ENCODE peak calls at places on chromosomes 12 and 14, in seven cellular contexts. One of them, this sample, is unnamed.

GRCh38 chr14:74984241-74985027 is 18.3 kb upstream of the EIF2B2 start:
- DNase-seq in spleen: no peak
- DNase-seq in ovary: no peak
- DNase-seq in suprapubic skin: no peak
- DNase-seq in uterus: no peak
- DNase-seq in IMR-90: no peak
- DNase-seq in stomach: no peak
- DNase-seq in this sample: no peak

GRCh38 chr12:40829738-40830144 is 137.5 kb downstream of the CNTN1 start:
- DNase-seq in stomach: no peak
- DNase-seq in spleen: no peak
- DNase-seq in uterus: no peak
- DNase-seq in IMR-90: no peak
- DNase-seq in ovary: no peak
- DNase-seq in suprapubic skin: no peak
- DNase-seq in this sample: no peak

GRCh38 chr12:64691227-64691792 is 67.9 kb downstream of the GNS start:
- DNase-seq in uterus: no peak
- DNase-seq in IMR-90: no peak
- DNase-seq in ovary: no peak
- DNase-seq in suprapubic skin: no peak
- DNase-seq in stomach: no peak
- DNase-seq in spleen: no peak
- DNase-seq in this sample: no peak

GRCh38 chr12:68405292-68405900 is 73.2 kb upstream of the MDM1 start:
- DNase-seq in suprapubic skin: no peak
- DNase-seq in IMR-90: no peak
- DNase-seq in spleen: no peak
- DNase-seq in stomach: no peak
- DNase-seq in uterus: no peak
- DNase-seq in ovary: no peak
- DNase-seq in this sample: no peak

GRCh38 chr14:65352964-65353530 is 59.5 kb upstream of the FUT8 start:
- DNase-seq in IMR-90: no peak
- DNase-seq in spleen: no peak
- DNase-seq in stomach: peak
- DNase-seq in ovary: no peak
- DNase-seq in suprapubic skin: no peak
- DNase-seq in uterus: no peak
- DNase-seq in this sample: no peak

GRCh38 chr12:39405580-39405979 is 37.3 kb downstream of the KIF21A start:
- DNase-seq in suprapubic skin: no peak
- DNase-seq in uterus: no peak
- DNase-seq in ovary: no peak
- DNase-seq in stomach: no peak
- DNase-seq in spleen: no peak
- DNase-seq in IMR-90: no peak
- DNase-seq in this sample: no peak

GRCh38 chr12:113980537-113981337 is 14.6 kb upstream of the RBM19 start:
- DNase-seq in spleen: no peak
- DNase-seq in stomach: no peak
- DNase-seq in ovary: no peak
- DNase-seq in IMR-90: peak
- DNase-seq in uterus: peak
- DNase-seq in suprapubic skin: no peak
- DNase-seq in this sample: peak

GRCh38 chr12:14601692-14602091 is 34.0 kb upstream of the PLBD1 start:
- DNase-seq in stomach: no peak
- DNase-seq in IMR-90: no peak
- DNase-seq in ovary: no peak
- DNase-seq in spleen: no peak
- DNase-seq in suprapubic skin: no peak
- DNase-seq in uterus: no peak
- DNase-seq in this sample: no peak

GRCh38 chr12:55692631-55693322 is 14.9 kb downstream of the ITGA7 start:
- DNase-seq in suprapubic skin: no peak
- DNase-seq in spleen: no peak
- DNase-seq in IMR-90: no peak
- DNase-seq in stomach: no peak
- DNase-seq in uterus: peak
- DNase-seq in ovary: no peak
- DNase-seq in this sample: no peak

GRCh38 chr14:61730756-61731373 is 31.4 kb upstream of the SNAPC1 start:
- DNase-seq in stomach: no peak
- DNase-seq in uterus: no peak
- DNase-seq in spleen: no peak
- DNase-seq in suprapubic skin: no peak
- DNase-seq in ovary: no peak
- DNase-seq in IMR-90: no peak
- DNase-seq in this sample: peak

GRCh38 chr14:26163761-26164160 is 434.1 kb downstream of the NOVA1 start:
- DNase-seq in stomach: no peak
- DNase-seq in ovary: no peak
- DNase-seq in suprapubic skin: no peak
- DNase-seq in spleen: no peak
- DNase-seq in uterus: no peak
- DNase-seq in IMR-90: peak
- DNase-seq in this sample: peak

GRCh38 chr12:2879853-2880252 is 2.8 kb downstream of the RHNO1 start:
- DNase-seq in suprapubic skin: no peak
- DNase-seq in uterus: no peak
- DNase-seq in stomach: no peak
- DNase-seq in spleen: no peak
- DNase-seq in ovary: no peak
- DNase-seq in IMR-90: no peak
- DNase-seq in this sample: peak

GRCh38 chr12:2877959-2878732 is 1.1 kb downstream of the RHNO1 start:
- DNase-seq in stomach: no peak
- DNase-seq in suprapubic skin: no peak
- DNase-seq in ovary: no peak
- DNase-seq in spleen: peak
- DNase-seq in IMR-90: peak
- DNase-seq in uterus: no peak
- DNase-seq in this sample: peak

GRCh38 chr12:2876431-2877046 is 435 bp downstream of the FOXM1 start:
- DNase-seq in suprapubic skin: no peak
- DNase-seq in stomach: no peak
- DNase-seq in spleen: no peak
- DNase-seq in ovary: no peak
- DNase-seq in IMR-90: no peak
- DNase-seq in uterus: no peak
- DNase-seq in this sample: peak

GRCh38 chr12:2877047-2877958 is at the start of the genes FOXM1 and RHNO1:
- DNase-seq in suprapubic skin: peak
- DNase-seq in stomach: peak
- DNase-seq in IMR-90: peak
- DNase-seq in ovary: peak
- DNase-seq in spleen: peak
- DNase-seq in uterus: peak
- DNase-seq in this sample: peak
- TF ChIP-seq POLR2A in suprapubic skin: peak
- TF ChIP-seq POLR2A in stomach: no peak
- TF ChIP-seq POLR2A in IMR-90: peak
- TF ChIP-seq POLR2A in ovary: peak
- TF ChIP-seq POLR2A in spleen: no peak
- TF ChIP-seq POLR2A in uterus: peak
- TF ChIP-seq POLR2A in this sample: peak

DNA sequence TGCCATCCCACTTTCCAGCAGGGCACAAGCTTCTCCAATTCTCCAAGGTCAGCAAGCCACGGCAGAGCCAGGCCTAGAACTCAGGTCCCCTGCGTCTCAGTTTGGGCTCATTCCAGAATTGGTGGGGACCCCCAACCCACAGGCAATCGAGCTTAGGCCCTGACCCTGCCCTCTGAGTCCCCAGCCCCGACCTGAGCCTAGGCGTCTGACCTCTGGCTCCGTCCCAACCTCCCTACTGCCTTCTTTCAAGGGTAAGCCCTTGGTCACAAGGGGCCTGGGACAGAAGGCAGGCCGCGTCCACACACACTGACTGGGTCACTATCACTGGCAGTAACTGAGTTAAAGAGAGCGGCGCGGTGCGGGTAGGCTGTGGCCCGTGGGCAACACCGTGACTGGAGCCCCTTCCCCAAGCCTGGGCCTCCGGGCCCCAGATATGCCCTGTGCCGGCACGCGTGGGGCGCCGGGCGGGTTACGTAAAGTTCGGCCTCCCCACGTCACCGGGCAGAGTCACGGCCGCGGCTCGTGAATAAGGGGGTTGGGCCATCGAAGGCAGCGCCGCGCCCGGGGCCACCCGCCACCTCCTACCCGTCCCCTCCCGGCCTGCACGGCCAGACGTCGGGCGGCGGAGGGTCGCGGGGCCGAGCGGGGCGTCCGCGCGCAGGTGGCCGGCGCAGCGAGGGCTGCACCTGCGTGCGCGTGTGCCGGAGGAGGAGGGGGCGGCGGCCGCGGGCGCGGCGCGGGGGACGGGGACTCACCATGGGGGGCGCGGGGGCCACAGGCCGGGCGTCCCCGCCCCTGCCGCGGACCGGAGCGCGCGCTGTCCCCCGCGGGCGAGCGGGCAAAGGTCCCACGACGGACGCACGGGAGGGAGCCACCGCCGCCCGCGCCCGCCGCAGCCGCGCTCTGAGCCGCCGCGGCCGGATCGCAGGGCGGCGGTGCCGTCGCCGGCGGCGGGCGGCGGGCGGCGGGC is 517 bp downstream of the ANKRD9 start:
- DNase-seq in ovary: peak
- DNase-seq in stomach: peak
- DNase-seq in suprapubic skin: peak
- DNase-seq in spleen: peak
- DNase-seq in uterus: peak
- DNase-seq in IMR-90: peak
- DNase-seq in this sample: peak
- TF ChIP-seq POLR2A in ovary: no peak
- TF ChIP-seq POLR2A in stomach: no peak
- TF ChIP-seq POLR2A in suprapubic skin: no peak
- TF ChIP-seq POLR2A in spleen: no peak
- TF ChIP-seq POLR2A in uterus: peak
- TF ChIP-seq POLR2A in IMR-90: no peak
- TF ChIP-seq POLR2A in this sample: peak

DNA sequence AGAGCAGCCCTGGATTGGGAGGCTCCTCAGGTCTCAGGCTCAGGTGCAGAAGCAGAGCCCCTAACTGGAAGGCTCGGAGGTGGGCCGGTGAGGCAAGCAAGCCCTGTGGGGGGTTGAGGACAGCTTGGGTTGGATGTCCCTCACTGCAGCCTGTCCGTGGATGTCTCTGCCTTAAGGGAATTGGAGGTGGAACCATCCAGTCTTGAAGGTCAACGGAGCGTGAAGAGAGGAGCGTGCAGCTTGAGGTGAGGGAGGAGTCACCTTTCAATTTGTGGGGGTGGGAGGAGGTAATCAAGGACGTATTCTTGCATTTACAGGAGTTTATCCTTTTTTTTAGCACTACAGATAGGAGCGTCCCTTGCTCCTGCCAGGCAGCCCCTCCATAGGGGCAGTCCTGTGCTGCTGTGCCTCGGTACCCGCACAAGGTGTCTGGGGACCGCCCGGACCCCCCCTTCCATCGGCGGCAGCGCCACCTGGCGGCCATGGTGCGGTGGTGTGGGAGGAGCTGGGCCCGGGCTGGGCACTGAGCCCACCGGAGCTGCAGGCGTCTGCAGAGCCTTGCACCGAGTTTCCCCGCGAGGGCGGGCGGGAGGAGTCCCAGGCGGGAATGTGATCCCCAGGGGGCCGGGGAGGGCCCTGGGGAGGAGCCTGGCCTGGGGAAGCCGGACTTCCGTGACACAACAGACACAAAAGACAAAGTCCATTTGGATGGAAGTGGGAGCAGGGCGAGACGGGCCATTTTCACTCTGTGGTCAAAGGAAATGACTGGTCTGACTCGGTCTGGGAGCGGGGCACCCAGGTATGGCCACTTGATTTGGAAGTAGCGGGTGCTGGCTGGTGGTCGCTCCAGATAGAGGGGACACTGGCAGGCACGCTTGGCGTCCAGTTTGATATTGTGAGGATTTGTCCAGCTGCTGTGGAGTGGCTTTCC is 884 bp downstream of the DNAJC22 start:
- DNase-seq in stomach: peak
- DNase-seq in ovary: peak
- DNase-seq in uterus: peak
- DNase-seq in suprapubic skin: peak
- DNase-seq in IMR-90: peak
- DNase-seq in spleen: peak
- DNase-seq in this sample: peak
- TF ChIP-seq POLR2A in stomach: no peak
- TF ChIP-seq POLR2A in ovary: no peak
- TF ChIP-seq POLR2A in uterus: no peak
- TF ChIP-seq POLR2A in suprapubic skin: no peak
- TF ChIP-seq POLR2A in IMR-90: peak
- TF ChIP-seq POLR2A in spleen: no peak
- TF ChIP-seq POLR2A in this sample: no peak

GRCh38 chr12:112904571-112904970 is 2.2 kb upstream of the OAS1 start:
- DNase-seq in uterus: no peak
- DNase-seq in stomach: no peak
- DNase-seq in IMR-90: no peak
- DNase-seq in suprapubic skin: no peak
- DNase-seq in spleen: no peak
- DNase-seq in ovary: no peak
- DNase-seq in this sample: no peak

GRCh38 chr12:112905451-112906089 is 1.2 kb upstream of the OAS1 start:
- DNase-seq in stomach: no peak
- DNase-seq in spleen: no peak
- DNase-seq in uterus: no peak
- DNase-seq in suprapubic skin: no peak
- DNase-seq in ovary: no peak
- DNase-seq in IMR-90: no peak
- DNase-seq in this sample: no peak

GRCh38 chr12:112908548-112908947 is 1.8 kb downstream of the OAS1 start:
- DNase-seq in IMR-90: no peak
- DNase-seq in uterus: no peak
- DNase-seq in spleen: no peak
- DNase-seq in suprapubic skin: no peak
- DNase-seq in stomach: no peak
- DNase-seq in ovary: no peak
- DNase-seq in this sample: no peak

GRCh38 chr12:112907415-112908157 is 824 bp downstream of the OAS1 start:
- DNase-seq in suprapubic skin: no peak
- DNase-seq in spleen: no peak
- DNase-seq in uterus: no peak
- DNase-seq in IMR-90: no peak
- DNase-seq in stomach: no peak
- DNase-seq in ovary: no peak
- DNase-seq in this sample: no peak

DNA sequence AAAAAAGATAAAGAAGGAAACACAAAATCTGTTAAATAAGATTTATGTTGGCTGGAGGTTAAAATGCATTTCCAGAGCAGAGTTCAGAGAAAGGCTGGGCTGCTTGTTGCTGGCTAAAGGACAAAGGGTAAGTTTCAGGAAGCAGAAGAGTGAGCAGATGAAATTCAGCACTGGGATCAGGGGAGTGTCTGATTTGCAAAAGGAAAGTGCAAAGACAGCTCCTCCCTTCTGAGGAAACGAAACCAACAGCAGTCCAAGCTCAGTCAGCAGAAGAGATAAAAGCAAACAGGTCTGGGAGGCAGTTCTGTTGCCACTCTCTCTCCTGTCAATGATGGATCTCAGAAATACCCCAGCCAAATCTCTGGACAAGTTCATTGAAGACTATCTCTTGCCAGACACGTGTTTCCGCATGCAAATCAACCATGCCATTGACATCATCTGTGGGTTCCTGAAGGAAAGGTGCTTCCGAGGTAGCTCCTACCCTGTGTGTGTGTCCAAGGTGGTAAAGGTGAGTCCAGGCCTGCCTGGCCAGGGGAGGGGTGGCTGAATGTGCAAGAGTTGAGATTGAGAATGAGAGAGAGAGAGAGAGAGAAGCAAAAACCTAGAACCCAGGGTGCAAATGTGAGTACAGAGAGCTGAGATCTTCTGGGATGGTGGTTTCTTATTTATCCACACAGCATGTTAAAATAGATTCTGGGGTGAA is at the start of gene OAS1:
- DNase-seq in ovary: no peak
- DNase-seq in suprapubic skin: no peak
- DNase-seq in stomach: peak
- DNase-seq in IMR-90: peak
- DNase-seq in spleen: no peak
- DNase-seq in uterus: peak
- DNase-seq in this sample: no peak
- TF ChIP-seq POLR2A in ovary: no peak
- TF ChIP-seq POLR2A in suprapubic skin: no peak
- TF ChIP-seq POLR2A in stomach: no peak
- TF ChIP-seq POLR2A in IMR-90: no peak
- TF ChIP-seq POLR2A in spleen: no peak
- TF ChIP-seq POLR2A in uterus: no peak
- TF ChIP-seq POLR2A in this sample: no peak